ENCODE peak calls at places on chromosomes 5 and 9, in five cellular contexts. E, I, B, T and Z are unnamed samples.

GRCh38 chr5:111144352-111144930 is 52.3 kb downstream of the WDR36 start:
- DNase-seq in E (no peak), I (no peak), B (no peak), T (peak; percentile 10), Z (no peak)

GRCh38 chr9:133524146-133524545 is 613 bp downstream of the MYMK start:
- DNase-seq in E (no peak), I (no peak), B (no peak), T (no peak), Z (no peak)

GRCh38 chr5:40150896-40151295 is 528.8 kb upstream of the PTGER4 start:
- DNase-seq in E (no peak), I (no peak), B (no peak), T (no peak), Z (peak; percentile 29)

GRCh38 chr9:119095072-119095471 is 274.2 kb downstream of the BRINP1 start:
- DNase-seq in E (no peak), I (no peak), B (no peak), T (no peak), Z (no peak)

GRCh38 chr9:70117835-70118319 is 74.2 kb downstream of the MAMDC2 start:
- DNase-seq in E (no peak), I (no peak), B (peak; percentile 93), T (no peak), Z (no peak)

GRCh38 chr5:40401281-40401680 is 278.4 kb upstream of the PTGER4 start:
- DNase-seq in E (no peak), I (no peak), B (peak; percentile 56), T (no peak), Z (no peak)

GRCh38 chr5:111859533-111860270 is 102.7 kb upstream of the NREP start:
- DNase-seq in E (no peak), I (no peak), B (no peak), T (peak; percentile 82), Z (no peak)

GRCh38 chr5:149114403-149115312 is 26.6 kb upstream of the ABLIM3 start:
- DNase-seq in E (no peak), I (peak; percentile 63), B (peak; percentile 90), T (peak; percentile 86), Z (peak; percentile 78)

GRCh38 chr5:135315394-135315793 is 83.6 kb downstream of the MACROH2A1 start:
- DNase-seq in E (no peak), I (no peak), B (no peak), T (no peak), Z (no peak)

GRCh38 chr9:130681769-130682489 is 11.7 kb upstream of the EXOSC2 start:
- DNase-seq in E (no peak), I (no peak), B (no peak), T (no peak), Z (peak; percentile 57)

GRCh38 chr9:137437691-137438590 is 3.2 kb downstream of the ENTPD8 start:
- DNase-seq in E (no peak), I (no peak), B (no peak), T (no peak), Z (no peak)

GRCh38 chr9:108162664-108163063 is 673.1 kb upstream of the KLF4 start:
- DNase-seq in E (no peak), I (no peak), B (no peak), T (peak; percentile 81), Z (no peak)

GRCh38 chr5:170651902-170652301 is 131.6 kb upstream of the GABRP start:
- DNase-seq in E (no peak), I (no peak), B (no peak), T (no peak), Z (peak; percentile 33)

GRCh38 chr5:148843510-148844318 is 17.3 kb downstream of the ADRB2 start:
- DNase-seq in E (no peak), I (no peak), B (no peak), T (peak; percentile 61), Z (no peak)

GRCh38 chr5:142499591-142500384 is 175.0 kb upstream of the SPRY4 start:
- DNase-seq in E (no peak), I (no peak), B (no peak), T (no peak), Z (no peak)

GRCh38 chr5:88824892-88825781 is 57.8 kb downstream of the MEF2C start:
- DNase-seq in E (no peak), I (no peak), B (peak; percentile 13), T (peak; percentile 65), Z (no peak)

GRCh38 chr9:4301302-4301701 is 1.4 kb upstream of the GLIS3 start:
- DNase-seq in E (no peak), I (no peak), B (peak; percentile 35), T (peak; percentile 87), Z (no peak)

GRCh38 chr9:136403915-136404800 is 4.2 kb upstream of the SNAPC4 start:
- DNase-seq in E (no peak), I (no peak), B (no peak), T (no peak), Z (no peak)

GRCh38 chr9:3908731-3909130 is 382.9 kb upstream of the RFX3 start:
- DNase-seq in E (no peak), I (no peak), B (no peak), T (no peak), Z (no peak)

GRCh38 chr9:36041491-36041890 is 4.8 kb downstream of the RECK start:
- DNase-seq in E (no peak), I (no peak), B (no peak), T (no peak), Z (no peak)

GRCh38 chr5:79242242-79243039 is 6.5 kb downstream of the JMY start:
- DNase-seq in E (no peak), I (no peak), B (no peak), T (no peak), Z (no peak)

GRCh38 chr9:114681594-114682332 is at the start of gene TEX48:
- DNase-seq in E (peak; percentile 43), I (peak; percentile 35), B (peak; percentile 81), T (peak; percentile 66), Z (peak; percentile 85)

GRCh38 chr9:79485258-79485657 is 86.5 kb upstream of the TLE4 start:
- DNase-seq in E (no peak), I (no peak), B (no peak), T (no peak), Z (no peak)

GRCh38 chr9:136115206-136115605 is 3.5 kb downstream of the TMEM250 start:
- DNase-seq in E (no peak), I (no peak), B (no peak), T (no peak), Z (no peak)

GRCh38 chr5:112694853-112695709 is 42.6 kb upstream of the APC start:
- DNase-seq in E (no peak), I (no peak), B (peak; percentile 78), T (peak; percentile 92), Z (no peak)

GRCh38 chr5:124956471-124957029 is 210.1 kb upstream of the ZNF608 start:
- DNase-seq in E (no peak), I (no peak), B (no peak), T (no peak), Z (no peak)

GRCh38 chr9:18447131-18447530 is 26.8 kb upstream of the ADAMTSL1 start:
- DNase-seq in E (no peak), I (no peak), B (no peak), T (no peak), Z (no peak)

GRCh38 chr9:117555964-117556629 is 141.2 kb upstream of the ASTN2 start:
- DNase-seq in E (peak; percentile 27), I (peak; percentile 17), B (peak; percentile 73), T (peak; percentile 10), Z (peak; percentile 84)

GRCh38 chr5:15734058-15734457 is 234.1 kb downstream of the FBXL7 start:
- DNase-seq in E (no peak), I (no peak), B (no peak), T (no peak), Z (no peak)

GRCh38 chr9:124259273-124260078 is 1.7 kb downstream of the NEK6 start:
- DNase-seq in E (no peak), I (no peak), B (peak; percentile 57), T (peak; percentile 92), Z (no peak)

GRCh38 chr5:14871573-14872069 is at the start of gene ANKH:
- DNase-seq in E (no peak), I (peak; percentile 70), B (peak; percentile 77), T (peak; percentile 76), Z (peak; percentile 72)

GRCh38 chr5:364497-364896 is 43.0 kb downstream of the AHRR start:
- DNase-seq in E (no peak), I (no peak), B (no peak), T (no peak), Z (no peak)

GRCh38 chr9:100440071-100440470 is 13.1 kb downstream of the MSANTD3 start:
- DNase-seq in E (no peak), I (no peak), B (peak; percentile 99), T (peak; percentile 92), Z (no peak)

GRCh38 chr5:180291234-180291940 is 496 bp downstream of the MAPK9 start:
- DNase-seq in E (no peak), I (no peak), B (peak; percentile 59), T (peak; percentile 33), Z (no peak)

GRCh38 chr5:73663161-73663859 is 37.3 kb downstream of the ARHGEF28 start:
- DNase-seq in E (no peak), I (no peak), B (no peak), T (no peak), Z (no peak)

GRCh38 chr5:157269165-157269671 is 3.3 kb downstream of the CYFIP2 start:
- DNase-seq in E (no peak), I (no peak), B (peak; percentile 97), T (no peak), Z (peak; percentile 68)
- H3K9ac ChIP-seq in E (no peak overlapping the region), I (peak overlapping the region; percentile 26), B (no peak overlapping the region), T (no peak overlapping the region), Z (no peak overlapping the region)

DNA sequence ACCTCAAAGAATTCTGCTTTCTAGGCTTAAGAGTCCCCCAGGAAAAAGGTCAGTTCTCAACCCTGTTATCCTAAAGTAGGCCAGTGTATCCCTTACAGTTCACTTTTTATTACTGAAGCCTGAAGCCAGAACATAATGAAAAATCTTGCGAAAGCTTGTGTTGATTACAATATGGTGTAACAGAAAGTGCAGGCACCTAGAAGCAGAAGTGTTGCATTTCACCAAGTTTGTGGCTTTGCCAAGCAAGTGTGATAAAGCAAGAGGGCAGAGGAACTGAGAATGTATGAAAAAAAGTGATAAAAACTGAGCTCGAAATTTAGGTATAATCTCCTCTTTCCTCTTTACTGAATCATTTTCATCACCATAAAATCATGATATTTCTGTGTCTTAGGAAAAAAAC is 26.2 kb downstream of the AGTPBP1 start:
- DNase-seq in E (no peak), I (no peak), B (no peak), T (no peak), Z (no peak)
- H2BK12ac ChIP-seq in E (no peak overlapping the region), I (no peak overlapping the region), B (no peak overlapping the region), T (no peak overlapping the region), Z (no peak overlapping the region)

GRCh38 chr5:55418994-55419991 is 111.5 kb downstream of the MTREX start:
- DNase-seq in E (no peak), I (no peak), B (no peak), T (peak; percentile 62), Z (no peak)
- H3K14ac ChIP-seq in E (no peak overlapping the region), I (no peak overlapping the region), B (no peak overlapping the region), T (no peak overlapping the region), Z (no peak overlapping the region)

GRCh38 chr5:95816803-95817202 is 5.7 kb downstream of the GLRX start:
- DNase-seq in E (no peak), I (no peak), B (no peak), T (no peak), Z (no peak)

GRCh38 chr5:95818181-95819147 is 4.1 kb downstream of the GLRX start:
- DNase-seq in E (no peak), I (no peak), B (peak; percentile 35), T (no peak), Z (no peak)

GRCh38 chr5:95816341-95816740 is 6.2 kb downstream of the GLRX start:
- DNase-seq in E (no peak), I (no peak), B (no peak), T (no peak), Z (no peak)

GRCh38 chr5:95815143-95815729 is 7.3 kb downstream of the GLRX start:
- DNase-seq in E (no peak), I (no peak), B (no peak), T (no peak), Z (no peak)

GRCh38 chr5:95817430-95817829 is 5.1 kb downstream of the GLRX start:
- DNase-seq in E (no peak), I (no peak), B (peak; percentile 75), T (peak; percentile 68), Z (no peak)
- H3K9ac ChIP-seq in E (no peak overlapping the region), I (no peak overlapping the region), B (no peak overlapping the region), T (peak overlapping the region; percentile 62), Z (no peak overlapping the region)